ENCODE peak calls at places on chromosomes 11 and 22, in eight cellular contexts. One of them, this sample, is unnamed. For H3K4me1, the result is how much of the 10 kb centered on the place peaks cover.

GRCh38 chr11:66070604-66071325 is 693 bp downstream of the PACS1 start:
- DNase-seq in kidney: peak
- DNase-seq in CD4-positive, CD25-positive, alpha-beta regulatory T cell: no peak
- DNase-seq in left lung: peak
- DNase-seq in neuronal stem cell: no peak
- DNase-seq in mesenchymal stem cell: peak
- DNase-seq in Caco-2: no peak
- DNase-seq in ovary: peak
- DNase-seq in this sample: peak

GRCh38 chr11:46712874-46713576 is 6.0 kb upstream of the F2 start:
- DNase-seq in mesenchymal stem cell: peak
- DNase-seq in ovary: no peak
- DNase-seq in Caco-2: no peak
- DNase-seq in left lung: no peak
- DNase-seq in kidney: no peak
- DNase-seq in CD4-positive, CD25-positive, alpha-beta regulatory T cell: no peak
- DNase-seq in neuronal stem cell: no peak
- DNase-seq in this sample: no peak

GRCh38 chr22:48739348-48740085 is 1088.2 kb downstream of the BRD1 start:
- DNase-seq in Caco-2: no peak
- DNase-seq in ovary: no peak
- DNase-seq in left lung: no peak
- DNase-seq in kidney: peak
- DNase-seq in neuronal stem cell: no peak
- DNase-seq in CD4-positive, CD25-positive, alpha-beta regulatory T cell: no peak
- DNase-seq in mesenchymal stem cell: no peak
- DNase-seq in this sample: no peak

GRCh38 chr11:106098893-106099553 is 21.6 kb downstream of the AASDHPPT start:
- DNase-seq in kidney: no peak
- DNase-seq in neuronal stem cell: no peak
- DNase-seq in left lung: no peak
- DNase-seq in mesenchymal stem cell: no peak
- DNase-seq in ovary: no peak
- DNase-seq in CD4-positive, CD25-positive, alpha-beta regulatory T cell: no peak
- DNase-seq in Caco-2: no peak
- DNase-seq in this sample: no peak

GRCh38 chr11:60924906-60925684 is 835 bp downstream of the TMEM132A start:
- DNase-seq in kidney: no peak
- DNase-seq in left lung: peak
- DNase-seq in neuronal stem cell: no peak
- DNase-seq in ovary: no peak
- DNase-seq in mesenchymal stem cell: peak
- DNase-seq in Caco-2: peak
- DNase-seq in CD4-positive, CD25-positive, alpha-beta regulatory T cell: no peak
- DNase-seq in this sample: no peak

GRCh38 chr11:118202599-118203422 is 22.0 kb downstream of the JAML start:
- DNase-seq in left lung: no peak
- DNase-seq in neuronal stem cell: no peak
- DNase-seq in kidney: no peak
- DNase-seq in mesenchymal stem cell: no peak
- DNase-seq in ovary: no peak
- DNase-seq in CD4-positive, CD25-positive, alpha-beta regulatory T cell: no peak
- DNase-seq in Caco-2: peak
- DNase-seq in this sample: no peak

GRCh38 chr22:20528405-20528978 is 21.1 kb downstream of the MED15 start:
- DNase-seq in Caco-2: no peak
- DNase-seq in left lung: no peak
- DNase-seq in neuronal stem cell: no peak
- DNase-seq in mesenchymal stem cell: no peak
- DNase-seq in ovary: no peak
- DNase-seq in CD4-positive, CD25-positive, alpha-beta regulatory T cell: no peak
- DNase-seq in kidney: no peak
- DNase-seq in this sample: no peak

GRCh38 chr11:65478411-65479183 is 20.2 kb upstream of the MALAT1 start:
- DNase-seq in left lung: no peak
- DNase-seq in mesenchymal stem cell: no peak
- DNase-seq in neuronal stem cell: no peak
- DNase-seq in ovary: peak
- DNase-seq in CD4-positive, CD25-positive, alpha-beta regulatory T cell: no peak
- DNase-seq in Caco-2: peak
- DNase-seq in kidney: peak
- DNase-seq in this sample: peak

GRCh38 chr11:34356130-34356529 is 1.7 kb downstream of the ABTB2 start:
- DNase-seq in ovary: no peak
- DNase-seq in left lung: no peak
- DNase-seq in neuronal stem cell: no peak
- DNase-seq in kidney: no peak
- DNase-seq in CD4-positive, CD25-positive, alpha-beta regulatory T cell: no peak
- DNase-seq in Caco-2: no peak
- DNase-seq in mesenchymal stem cell: no peak
- DNase-seq in this sample: no peak

GRCh38 chr11:3077174-3077839 is 20.1 kb upstream of the CARS1 start:
- DNase-seq in left lung: no peak
- DNase-seq in kidney: peak
- DNase-seq in CD4-positive, CD25-positive, alpha-beta regulatory T cell: no peak
- DNase-seq in neuronal stem cell: no peak
- DNase-seq in Caco-2: no peak
- DNase-seq in ovary: no peak
- DNase-seq in mesenchymal stem cell: no peak
- DNase-seq in this sample: no peak

GRCh38 chr22:23282089-23282501 is 101.8 kb downstream of the BCR start:
- DNase-seq in mesenchymal stem cell: peak
- DNase-seq in CD4-positive, CD25-positive, alpha-beta regulatory T cell: no peak
- DNase-seq in ovary: no peak
- DNase-seq in neuronal stem cell: no peak
- DNase-seq in Caco-2: no peak
- DNase-seq in left lung: peak
- DNase-seq in kidney: peak
- DNase-seq in this sample: peak

GRCh38 chr22:44091021-44091721 is 67.1 kb downstream of the PARVB start:
- DNase-seq in CD4-positive, CD25-positive, alpha-beta regulatory T cell: no peak
- DNase-seq in mesenchymal stem cell: peak
- DNase-seq in ovary: no peak
- DNase-seq in neuronal stem cell: no peak
- DNase-seq in kidney: peak
- DNase-seq in left lung: no peak
- DNase-seq in Caco-2: no peak
- DNase-seq in this sample: peak

GRCh38 chr11:45411221-45411946 is 125.2 kb upstream of the SYT13 start:
- DNase-seq in kidney: no peak
- DNase-seq in left lung: no peak
- DNase-seq in CD4-positive, CD25-positive, alpha-beta regulatory T cell: no peak
- DNase-seq in ovary: no peak
- DNase-seq in mesenchymal stem cell: peak
- DNase-seq in Caco-2: no peak
- DNase-seq in neuronal stem cell: no peak
- DNase-seq in this sample: no peak

GRCh38 chr11:45412521-45412920 is 126.4 kb upstream of the SYT13 start:
- DNase-seq in Caco-2: no peak
- DNase-seq in ovary: no peak
- DNase-seq in CD4-positive, CD25-positive, alpha-beta regulatory T cell: no peak
- DNase-seq in neuronal stem cell: no peak
- DNase-seq in kidney: no peak
- DNase-seq in left lung: no peak
- DNase-seq in mesenchymal stem cell: no peak
- DNase-seq in this sample: no peak

GRCh38 chr11:45412033-45412432 is 125.9 kb upstream of the SYT13 start:
- DNase-seq in kidney: no peak
- DNase-seq in Caco-2: no peak
- DNase-seq in ovary: no peak
- DNase-seq in neuronal stem cell: no peak
- DNase-seq in mesenchymal stem cell: peak
- DNase-seq in left lung: no peak
- DNase-seq in CD4-positive, CD25-positive, alpha-beta regulatory T cell: no peak
- DNase-seq in this sample: no peak

GRCh38 chr11:45413156-45413833 is 127.2 kb upstream of the SYT13 start:
- DNase-seq in neuronal stem cell: no peak
- DNase-seq in Caco-2: no peak
- DNase-seq in left lung: no peak
- DNase-seq in ovary: no peak
- DNase-seq in mesenchymal stem cell: no peak
- DNase-seq in kidney: no peak
- DNase-seq in CD4-positive, CD25-positive, alpha-beta regulatory T cell: no peak
- DNase-seq in this sample: no peak

DNA sequence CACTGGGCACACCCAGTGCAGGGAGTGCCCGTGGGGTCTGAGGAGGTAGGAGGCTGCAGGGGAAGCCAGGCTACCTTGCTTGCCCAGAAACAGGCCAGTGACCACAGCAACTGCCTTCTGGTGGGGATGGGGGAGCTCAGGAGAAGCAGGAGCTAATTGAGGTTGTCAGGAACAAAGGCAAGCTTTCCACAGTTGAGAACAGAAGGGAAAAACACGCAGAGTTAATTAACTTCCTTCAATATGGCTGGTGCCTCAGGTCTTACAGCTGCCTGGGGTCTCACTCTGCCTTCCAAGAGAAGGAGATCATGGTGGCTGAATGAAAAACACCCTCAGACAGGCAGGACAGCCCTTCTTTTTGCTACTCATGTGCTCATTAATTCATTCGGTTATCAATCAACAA is 127.9 kb upstream of the SYT13 start:
- DNase-seq in mesenchymal stem cell: no peak
- DNase-seq in Caco-2: no peak
- DNase-seq in ovary: no peak
- DNase-seq in neuronal stem cell: no peak
- DNase-seq in left lung: no peak
- DNase-seq in kidney: no peak
- DNase-seq in CD4-positive, CD25-positive, alpha-beta regulatory T cell: no peak
- DNase-seq in this sample: no peak
- H3K4me3 ChIP-seq in mesenchymal stem cell: no peak
- H3K4me3 ChIP-seq in Caco-2: no peak
- H3K4me3 ChIP-seq in ovary: no peak
- H3K4me3 ChIP-seq in neuronal stem cell: no peak
- H3K4me3 ChIP-seq in left lung: no peak
- H3K4me3 ChIP-seq in kidney: no peak
- H3K4me3 ChIP-seq in CD4-positive, CD25-positive, alpha-beta regulatory T cell: no peak
- H3K4me3 ChIP-seq in this sample: no peak

DNA sequence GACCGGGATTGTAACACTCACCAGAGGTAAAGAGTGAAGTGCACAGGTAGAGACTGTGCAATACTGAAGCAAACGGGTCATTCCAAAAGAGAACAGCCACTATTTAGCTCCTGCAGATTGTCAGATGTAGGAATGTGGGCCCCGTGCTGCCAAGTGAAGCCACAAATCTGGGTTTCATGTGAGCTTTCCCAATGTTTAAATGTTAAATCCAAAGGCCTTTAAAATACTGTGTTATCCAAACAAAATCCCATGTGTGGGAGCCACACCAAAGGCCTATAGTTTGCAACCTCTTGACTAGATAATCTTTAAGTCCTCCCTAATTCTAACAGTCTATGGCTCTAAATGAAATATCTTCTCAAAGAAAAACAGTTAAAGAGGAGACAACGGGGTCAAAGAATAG is 43.3 kb downstream of the RBFOX2 start:
- DNase-seq in Caco-2: no peak
- DNase-seq in CD4-positive, CD25-positive, alpha-beta regulatory T cell: no peak
- DNase-seq in neuronal stem cell: no peak
- DNase-seq in ovary: no peak
- DNase-seq in left lung: no peak
- DNase-seq in kidney: no peak
- DNase-seq in mesenchymal stem cell: no peak
- DNase-seq in this sample: no peak
- H3K4me1 ChIP-seq in Caco-2: under half
- H3K4me1 ChIP-seq in CD4-positive, CD25-positive, alpha-beta regulatory T cell: under half
- H3K4me1 ChIP-seq in neuronal stem cell: under half
- H3K4me1 ChIP-seq in ovary: under half
- H3K4me1 ChIP-seq in left lung: under half
- H3K4me1 ChIP-seq in kidney: under half
- H3K4me1 ChIP-seq in mesenchymal stem cell: under half
- H3K4me1 ChIP-seq in this sample: under half

GRCh38 chr22:35397095-35397904 is 2.6 kb upstream of the MCM5 start:
- DNase-seq in mesenchymal stem cell: peak
- DNase-seq in ovary: peak
- DNase-seq in kidney: no peak
- DNase-seq in neuronal stem cell: no peak
- DNase-seq in left lung: no peak
- DNase-seq in Caco-2: no peak
- DNase-seq in CD4-positive, CD25-positive, alpha-beta regulatory T cell: no peak
- DNase-seq in this sample: no peak
- H3K4me3 ChIP-seq in mesenchymal stem cell: no peak
- H3K4me3 ChIP-seq in ovary: no peak
- H3K4me3 ChIP-seq in kidney: no peak
- H3K4me3 ChIP-seq in neuronal stem cell: no peak
- H3K4me3 ChIP-seq in left lung: no peak
- H3K4me3 ChIP-seq in Caco-2: no peak
- H3K4me3 ChIP-seq in CD4-positive, CD25-positive, alpha-beta regulatory T cell: no peak
- H3K4me3 ChIP-seq in this sample: no peak

GRCh38 chr22:39936523-39937145 is 23.6 kb upstream of the TMA7B start:
- DNase-seq in kidney: no peak
- DNase-seq in Caco-2: no peak
- DNase-seq in left lung: no peak
- DNase-seq in neuronal stem cell: no peak
- DNase-seq in ovary: no peak
- DNase-seq in CD4-positive, CD25-positive, alpha-beta regulatory T cell: no peak
- DNase-seq in mesenchymal stem cell: no peak
- DNase-seq in this sample: no peak

GRCh38 chr22:39935622-39936021 is 24.6 kb upstream of the TMA7B start:
- DNase-seq in CD4-positive, CD25-positive, alpha-beta regulatory T cell: no peak
- DNase-seq in Caco-2: no peak
- DNase-seq in ovary: no peak
- DNase-seq in left lung: no peak
- DNase-seq in kidney: no peak
- DNase-seq in mesenchymal stem cell: no peak
- DNase-seq in neuronal stem cell: no peak
- DNase-seq in this sample: no peak

GRCh38 chr22:39933741-39934140 is 26.5 kb upstream of the TMA7B start:
- DNase-seq in neuronal stem cell: no peak
- DNase-seq in CD4-positive, CD25-positive, alpha-beta regulatory T cell: no peak
- DNase-seq in left lung: no peak
- DNase-seq in Caco-2: no peak
- DNase-seq in mesenchymal stem cell: no peak
- DNase-seq in ovary: no peak
- DNase-seq in kidney: no peak
- DNase-seq in this sample: no peak

GRCh38 chr22:39932918-39933649 is 27.1 kb upstream of the TMA7B start:
- DNase-seq in Caco-2: peak
- DNase-seq in mesenchymal stem cell: peak
- DNase-seq in left lung: no peak
- DNase-seq in CD4-positive, CD25-positive, alpha-beta regulatory T cell: peak
- DNase-seq in kidney: no peak
- DNase-seq in neuronal stem cell: peak
- DNase-seq in ovary: no peak
- DNase-seq in this sample: no peak

DNA sequence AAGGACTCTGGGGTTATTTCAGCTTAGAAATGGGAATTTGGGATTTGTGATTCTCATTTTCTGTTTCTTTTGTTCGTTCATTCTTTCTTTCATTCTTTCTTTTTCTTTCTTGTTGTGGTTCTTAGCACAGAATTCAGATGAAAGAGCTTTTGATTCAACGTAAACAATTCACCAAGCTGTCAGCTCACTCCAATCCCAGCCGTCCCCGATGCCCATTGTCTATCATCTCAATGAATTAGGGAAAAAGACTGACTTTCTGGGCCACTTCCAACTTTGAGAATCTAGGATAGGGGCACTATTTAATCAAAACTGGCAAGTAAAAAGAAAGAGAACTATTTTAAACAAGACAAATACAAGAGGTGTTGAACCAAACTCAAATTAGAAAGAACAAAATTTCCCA is 25.1 kb upstream of the TMA7B start:
- DNase-seq in CD4-positive, CD25-positive, alpha-beta regulatory T cell: no peak
- DNase-seq in neuronal stem cell: no peak
- DNase-seq in left lung: no peak
- DNase-seq in Caco-2: no peak
- DNase-seq in mesenchymal stem cell: no peak
- DNase-seq in ovary: no peak
- DNase-seq in kidney: no peak
- DNase-seq in this sample: no peak
- H3K4me1 ChIP-seq in CD4-positive, CD25-positive, alpha-beta regulatory T cell: half or more
- H3K4me1 ChIP-seq in neuronal stem cell: under half
- H3K4me1 ChIP-seq in left lung: under half
- H3K4me1 ChIP-seq in Caco-2: under half
- H3K4me1 ChIP-seq in mesenchymal stem cell: under half
- H3K4me1 ChIP-seq in ovary: under half
- H3K4me1 ChIP-seq in kidney: under half
- H3K4me1 ChIP-seq in this sample: under half

This sample was measured in sigmoid colon.